ENCODE peak calls at places on chromosome 15, in eight cellular contexts. F is spleen; K is IMR-90; I is Peyer's patch; P is vagina; W is lung; J is naive thymus-derived CD4-positive, alpha-beta T cell; B is cardiac muscle cell. L is an unnamed sample.

GRCh38 chr15:48582472-48583235 is 62.9 kb downstream of the FBN1 start:
- DNase-seq in B (peak; percentile 97), F (no peak), W (no peak), I (no peak), K (peak; percentile 83), P (no peak), J (no peak), L (no peak)

GRCh38 chr15:85504739-85505676 is 124.6 kb downstream of the AKAP13 start:
- DNase-seq in W (peak; percentile 46), J (peak; percentile 36), F (no peak), I (peak; percentile 79), P (no peak), B (peak; percentile 85), K (peak; percentile 74), L (no peak)

GRCh38 chr15:28887344-28888174 is 1.8 kb downstream of the APBA2 start:
- DNase-seq in B (no peak), J (no peak), K (no peak), P (no peak), F (peak; percentile 45), W (no peak), I (no peak), L (no peak)

GRCh38 chr15:28901587-28901980 is 15.8 kb downstream of the APBA2 start:
- DNase-seq in K (no peak), W (no peak), P (no peak), I (no peak), B (no peak), F (peak; percentile 30), J (no peak), L (no peak)

GRCh38 chr15:78347586-78348543 is 7.7 kb downstream of the CRABP1 start:
- DNase-seq in I (no peak), F (peak; percentile 29), K (no peak), B (peak; percentile 27), W (no peak), P (no peak), J (no peak), L (no peak)

GRCh38 chr15:31579976-31580375 is 253.3 kb downstream of the KLF13 start:
- DNase-seq in F (no peak), K (no peak), B (no peak), W (no peak), P (peak; percentile 70), J (no peak), I (no peak), L (no peak)

GRCh38 chr15:91468861-91469260 is 368.8 kb downstream of the SV2B start:
- DNase-seq in P (no peak), I (no peak), J (no peak), K (no peak), W (no peak), F (no peak), B (no peak), L (no peak)

GRCh38 chr15:81398910-81399551 is 25.0 kb upstream of the TMC3 start:
- DNase-seq in P (no peak), B (peak; percentile 67), F (no peak), I (no peak), W (no peak), J (no peak), K (peak; percentile 20), L (no peak)

GRCh38 chr15:28861031-28861534 is 12.6 kb upstream of the GOLGA6L7 start:
- DNase-seq in K (peak; percentile 8), W (peak; percentile 41), J (no peak), B (peak; percentile 94), I (no peak), P (no peak), F (no peak), L (no peak)

GRCh38 chr15:76181705-76182107 is 121.9 kb downstream of the TMEM266 start:
- DNase-seq in B (no peak), W (no peak), P (no peak), K (no peak), J (no peak), F (no peak), I (no peak), L (no peak)

GRCh38 chr15:58568157-58568571 is 136.4 kb downstream of the LIPC start:
- DNase-seq in F (no peak), W (no peak), I (peak; percentile 62), K (no peak), J (no peak), P (no peak), B (no peak), L (no peak)

GRCh38 chr15:34436956-34437442 is 609 bp downstream of the GOLGA8A start:
- DNase-seq in B (peak; percentile 25), F (peak; percentile 89), J (peak; percentile 6), W (no peak), P (no peak), I (peak; percentile 50), K (peak; percentile 4), L (peak; percentile 33)

GRCh38 chr15:50190723-50191122 is 8.7 kb downstream of the SLC27A2 start:
- DNase-seq in I (no peak), W (no peak), K (no peak), F (no peak), J (no peak), P (no peak), B (no peak), L (no peak)

GRCh38 chr15:46296002-46296401 is 661.2 kb downstream of the SQOR start:
- DNase-seq in I (no peak), F (no peak), B (no peak), J (no peak), P (no peak), W (no peak), K (no peak), L (no peak)

GRCh38 chr15:68678746-68679145 is 100.0 kb downstream of the CORO2B start:
- DNase-seq in I (no peak), K (no peak), P (no peak), W (no peak), F (no peak), B (no peak), J (no peak), L (no peak)

DNA sequence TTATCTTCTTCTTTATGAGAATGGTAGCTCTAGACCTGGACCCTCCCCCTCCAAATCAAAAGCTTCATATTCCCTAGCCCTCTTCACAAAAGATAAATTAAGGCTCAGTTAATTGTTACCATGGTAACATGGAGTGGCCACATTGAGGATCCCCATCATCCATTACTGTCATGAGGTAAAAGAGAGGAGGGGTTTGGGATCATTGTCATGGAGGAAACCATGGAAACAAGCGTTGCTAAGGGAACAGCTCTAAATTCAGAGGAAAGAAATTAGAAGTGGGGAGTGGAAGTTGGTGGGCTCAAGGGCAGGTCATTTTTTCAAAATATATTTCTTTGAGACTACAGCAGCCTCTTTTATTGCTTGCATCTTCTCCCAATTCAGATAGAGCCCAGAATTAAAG is 11.8 kb upstream of the AEN start:
- DNase-seq in I (no peak), B (no peak), K (no peak), J (no peak), W (no peak), F (no peak), P (no peak), L (no peak)
- H3K27me3 ChIP-seq in I (no peaks in the 10 kb centered on the region), B (peaks cover 57% of the 10 kb centered on the region), K (peaks cover 47% of the 10 kb centered on the region), J (peaks cover 14% of the 10 kb centered on the region), W (peaks cover 6% of the 10 kb centered on the region), F (peaks cover 8% of the 10 kb centered on the region), P (no peaks in the 10 kb centered on the region), L (peaks cover 48% of the 10 kb centered on the region)

GRCh38 chr15:96331141-96331941 is 841 bp downstream of the NR2F2 start:
- DNase-seq in P (no peak), B (peak; percentile 78), J (no peak), W (no peak), I (no peak), K (no peak), F (no peak), L (no peak)

GRCh38 chr15:96328101-96328958 is 2.2 kb upstream of the NR2F2 start:
- DNase-seq in P (no peak), I (no peak), K (no peak), B (no peak), J (no peak), W (no peak), F (no peak), L (no peak)

GRCh38 chr15:96329403-96329981 is 1.0 kb upstream of the NR2F2 start:
- DNase-seq in W (no peak), F (no peak), B (no peak), J (no peak), K (no peak), I (no peak), P (no peak), L (no peak)

GRCh38 chr15:96330450-96331140 is at the start of gene NR2F2:
- DNase-seq in W (peak; percentile 91), I (peak; percentile 95), K (peak; percentile 99), J (peak; percentile 13), P (peak; percentile 98), F (peak; percentile 89), B (peak; percentile 99), L (peak; percentile 96)

DNA sequence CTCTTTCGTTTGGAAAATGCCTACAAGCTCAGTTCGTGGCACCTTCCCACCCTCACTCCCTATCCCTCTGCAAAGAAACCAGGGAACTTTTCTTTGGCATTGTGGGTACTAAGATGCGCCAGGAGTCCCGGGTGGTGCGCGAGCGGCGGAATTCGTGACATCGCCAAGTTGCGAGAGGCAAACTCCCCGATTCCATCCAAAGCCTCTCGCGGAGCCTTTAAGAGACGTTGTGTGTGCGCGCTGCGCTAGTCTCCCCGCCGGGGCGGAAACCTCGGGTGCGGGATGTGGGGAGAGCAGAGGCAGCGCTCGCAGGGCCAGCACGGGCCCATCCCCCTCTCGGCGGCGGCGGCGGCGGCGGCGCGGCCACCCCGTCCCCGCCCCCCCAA is 443 bp upstream of the NR2F2 start:
- DNase-seq in B (peak; percentile 87), F (peak; percentile 80), W (no peak), I (no peak), J (no peak), K (peak; percentile 89), P (peak; percentile 94), L (no peak)
- H3K27me3 ChIP-seq in B (peaks cover 90% of the 10 kb centered on the region), F (no peaks in the 10 kb centered on the region), W (no peaks in the 10 kb centered on the region), I (no peaks in the 10 kb centered on the region), J (peaks cover 42% of the 10 kb centered on the region), K (no peaks in the 10 kb centered on the region), P (no peaks in the 10 kb centered on the region), L (peaks cover 77% of the 10 kb centered on the region)

GRCh38 chr15:100661161-100661560 is 58.8 kb downstream of the ASB7 start:
- DNase-seq in F (no peak), J (no peak), P (no peak), B (no peak), I (no peak), W (no peak), K (no peak), L (no peak)
- H3K27me3 ChIP-seq in F (no peaks in the 10 kb centered on the region), J (no peaks in the 10 kb centered on the region), P (no peaks in the 10 kb centered on the region), B (no peaks in the 10 kb centered on the region), I (no peaks in the 10 kb centered on the region), W (no peaks in the 10 kb centered on the region), K (no peaks in the 10 kb centered on the region), L (peaks cover 20% of the 10 kb centered on the region)

GRCh38 chr15:74157868-74158827 is 15.4 kb upstream of the ISLR start:
- DNase-seq in W (no peak), B (no peak), P (no peak), J (no peak), K (no peak), I (no peak), F (no peak), L (no peak)

GRCh38 chr15:74156018-74156417 is 17.5 kb upstream of the ISLR start:
- DNase-seq in W (no peak), I (no peak), K (no peak), B (no peak), P (no peak), F (no peak), J (no peak), L (no peak)

GRCh38 chr15:74156678-74157411 is 16.7 kb upstream of the ISLR start:
- DNase-seq in I (no peak), W (no peak), P (no peak), K (no peak), F (no peak), J (no peak), B (peak; percentile 47), L (no peak)

GRCh38 chr15:74158855-74159650 is 14.5 kb upstream of the ISLR start:
- DNase-seq in J (no peak), I (no peak), B (no peak), P (no peak), F (no peak), K (no peak), W (no peak), L (no peak)

GRCh38 chr15:74159773-74160172 is 13.7 kb upstream of the ISLR start:
- DNase-seq in F (no peak), K (no peak), I (no peak), W (no peak), P (no peak), B (no peak), J (no peak), L (no peak)
- H3K27me3 ChIP-seq in F (no peaks in the 10 kb centered on the region), K (peaks cover 53% of the 10 kb centered on the region), I (no peaks in the 10 kb centered on the region), W (no peaks in the 10 kb centered on the region), P (no peaks in the 10 kb centered on the region), B (no peaks in the 10 kb centered on the region), J (no peaks in the 10 kb centered on the region), L (no peaks in the 10 kb centered on the region)

L was measured in left ventricle myocardium inferior.